ENCODE peak calls at places on chromosome 13, in ten cellular contexts. F is fibroblast of the aortic adventitia; I is NCI-H748 treated with DMSO at 0.1 percent for 48 hours; Y is BE2C; A is RPMI7951; V is stimulated activated CD4-positive, alpha-beta T cell treated with anti-CD3 and anti-CD28 coated beads, TNF-alpha, amount 100 ng/mL, for 48 hours; S is substantia nigra; T is T47D; Z is posterior vena cava; P is iris pigment epithelial cell. O is an unnamed sample.

GRCh38 chr13:102643656-102644055 is 46.9 kb downstream of the TPP2 start:
- DNase-seq in V (no peak), F (no peak), P (peak), Z (no peak), T (no peak), Y (no peak), S (no peak), A (no peak), I (no peak), O (no peak)

GRCh38 chr13:34459856-34460255 is 482.2 kb upstream of the NBEA start:
- DNase-seq in Y (no peak), F (no peak), T (no peak), Z (no peak), P (no peak), V (no peak), A (no peak), I (no peak), S (no peak), O (no peak)

GRCh38 chr13:25046985-25047660 is 48.8 kb upstream of the PABPC3 start:
- DNase-seq in I (peak), Y (no peak), A (peak), V (no peak), P (peak), S (no peak), F (no peak), T (peak), Z (no peak), O (no peak)

GRCh38 chr13:41546372-41547252 is 89.3 kb downstream of the RGCC start:
- DNase-seq in T (no peak), V (no peak), I (no peak), F (peak), Y (no peak), Z (no peak), A (peak), S (peak), P (peak), O (peak)

GRCh38 chr13:111542530-111543341 is 222.3 kb downstream of the TEX29 start:
- DNase-seq in S (no peak), A (no peak), I (no peak), P (no peak), Z (peak), T (no peak), V (no peak), Y (no peak), F (no peak), O (no peak)

GRCh38 chr13:112877976-112878955 is 90.7 kb upstream of the MCF2L start:
- DNase-seq in P (no peak), Y (no peak), V (no peak), I (no peak), Z (peak), T (no peak), F (no peak), A (no peak), S (no peak), O (no peak)

GRCh38 chr13:106433066-106433465 is 102.4 kb downstream of the EFNB2 start:
- DNase-seq in S (no peak), T (peak), P (no peak), F (no peak), V (no peak), Y (no peak), Z (no peak), I (no peak), A (no peak), O (no peak)

GRCh38 chr13:110486061-110486780 is 75.3 kb downstream of the RAB20 start:
- DNase-seq in Y (no peak), F (no peak), Z (no peak), S (no peak), V (no peak), I (no peak), T (no peak), A (no peak), P (no peak), O (no peak)

GRCh38 chr13:113531041-113531873 is 40.7 kb upstream of the DCUN1D2 start:
- DNase-seq in T (no peak), S (no peak), Y (no peak), A (no peak), V (no peak), I (no peak), P (no peak), Z (peak), F (no peak), O (no peak)

GRCh38 chr13:29573190-29573589 is 22.3 kb downstream of the SLC7A1 start:
- DNase-seq in I (no peak), Z (no peak), S (no peak), P (peak), V (no peak), A (peak), F (peak), Y (no peak), T (no peak), O (no peak)

GRCh38 chr13:27476943-27477681 is 26.7 kb upstream of the MTIF3 start:
- DNase-seq in S (no peak), V (peak), A (peak), Y (no peak), I (peak), Z (no peak), T (peak), P (peak), F (peak), O (no peak)

GRCh38 chr13:18996627-18997051 is 185.0 kb downstream of the TUBA3C start:
- DNase-seq in Y (no peak), T (peak), Z (no peak), S (no peak), I (no peak), A (no peak), P (no peak), F (no peak), V (no peak), O (no peak)

GRCh38 chr13:107157272-107157671 is 589.3 kb upstream of the ARGLU1 start:
- DNase-seq in T (no peak), A (no peak), I (no peak), F (peak), V (no peak), P (no peak), Y (no peak), S (no peak), Z (no peak), O (no peak)

GRCh38 chr13:113562085-113562749 is 22.3 kb upstream of the TFDP1 start:
- DNase-seq in Z (peak), S (peak), V (no peak), P (peak), Y (peak), A (peak), I (peak), F (peak), T (peak), O (peak)

GRCh38 chr13:79735228-79735627 is 254.3 kb downstream of the NDFIP2 start:
- DNase-seq in S (no peak), Z (no peak), F (peak), Y (no peak), I (no peak), T (no peak), A (peak), V (no peak), P (peak), O (no peak)

GRCh38 chr13:109483369-109483768 is 303.0 kb downstream of the IRS2 start:
- DNase-seq in T (no peak), P (no peak), V (no peak), Z (no peak), I (no peak), A (no peak), F (no peak), S (no peak), Y (no peak), O (no peak)

GRCh38 chr13:98478134-98479129 is 98.5 kb downstream of the STK24 start:
- DNase-seq in Y (peak), T (no peak), S (no peak), V (no peak), I (no peak), Z (no peak), P (peak), F (no peak), A (peak), O (no peak)

GRCh38 chr13:98565726-98566577 is 11.0 kb downstream of the STK24 start:
- DNase-seq in S (no peak), P (peak), Z (no peak), V (no peak), Y (no peak), F (peak), T (no peak), A (no peak), I (no peak), O (no peak)

GRCh38 chr13:20401958-20402856 is 123.5 kb downstream of the CRYL1 start:
- DNase-seq in I (no peak), V (no peak), Y (no peak), P (peak), S (no peak), F (peak), Z (no peak), T (no peak), A (no peak), O (peak)

GRCh38 chr13:98875146-98875729 is 102.6 kb downstream of the DOCK9 start:
- DNase-seq in S (no peak), Y (no peak), V (no peak), T (no peak), I (no peak), Z (no peak), F (no peak), A (no peak), P (no peak), O (no peak)

GRCh38 chr13:95354680-95355487 is 53.6 kb upstream of the ABCC4 start:
- DNase-seq in T (no peak), I (no peak), S (no peak), P (no peak), Y (no peak), F (no peak), A (no peak), V (no peak), Z (no peak), O (no peak)

GRCh38 chr13:23793711-23794110 is 95.5 kb downstream of the MIPEP start:
- DNase-seq in P (no peak), I (no peak), T (no peak), A (no peak), Y (no peak), V (no peak), S (no peak), Z (no peak), F (no peak), O (no peak)

GRCh38 chr13:114012921-114013320 is 39.0 kb upstream of the C13orf46 start:
- DNase-seq in S (no peak), Z (no peak), Y (no peak), I (no peak), A (no peak), P (no peak), F (no peak), V (no peak), T (no peak), O (no peak)

GRCh38 chr13:93552596-93552995 is 326.0 kb downstream of the GPC6 start:
- DNase-seq in S (no peak), Z (no peak), A (no peak), F (no peak), I (no peak), T (no peak), Y (no peak), P (no peak), V (no peak), O (no peak)

GRCh38 chr13:43784491-43784890 is 2.3 kb downstream of the ENOX1 start:
- DNase-seq in P (no peak), S (no peak), A (no peak), Z (no peak), T (no peak), Y (no peak), I (no peak), V (no peak), F (peak), O (no peak)

GRCh38 chr13:22726721-22727120 is 454.1 kb upstream of the SGCG start:
- DNase-seq in Y (no peak), Z (no peak), A (no peak), P (no peak), S (no peak), T (peak), V (no peak), I (no peak), F (no peak), O (no peak)